ENCODE peak calls at places on chromosome 18, in eight cellular contexts. One of them, this sample, is unnamed.

GRCh38 chr18:48889115-48889941 is 61.4 kb downstream of the SMAD7 start:
- DNase-seq in CD4-positive, alpha-beta T cell: no peak
- DNase-seq in astrocyte of the hippocampus: peak; percentile 55
- DNase-seq in AG09319: no peak
- DNase-seq in EH: no peak
- DNase-seq in DMS153: no peak
- DNase-seq in lung: no peak
- DNase-seq in caudate nucleus: no peak
- DNase-seq in this sample: no peak

GRCh38 chr18:77108001-77108692 is 24.4 kb downstream of the MBP start:
- DNase-seq in DMS153: no peak
- DNase-seq in EH: peak; percentile 93
- DNase-seq in caudate nucleus: peak; percentile 30
- DNase-seq in lung: no peak
- DNase-seq in AG09319: no peak
- DNase-seq in astrocyte of the hippocampus: peak; percentile 86
- DNase-seq in CD4-positive, alpha-beta T cell: no peak
- DNase-seq in this sample: no peak

GRCh38 chr18:41324934-41325333 is 630.1 kb upstream of the PIK3C3 start:
- DNase-seq in EH: no peak
- DNase-seq in AG09319: no peak
- DNase-seq in DMS153: no peak
- DNase-seq in astrocyte of the hippocampus: no peak
- DNase-seq in CD4-positive, alpha-beta T cell: no peak
- DNase-seq in caudate nucleus: no peak
- DNase-seq in lung: no peak
- DNase-seq in this sample: no peak

GRCh38 chr18:45802814-45803492 is 22.5 kb upstream of the SIGLEC15 start:
- DNase-seq in CD4-positive, alpha-beta T cell: no peak
- DNase-seq in caudate nucleus: no peak
- DNase-seq in AG09319: peak; percentile 81
- DNase-seq in EH: peak; percentile 98
- DNase-seq in lung: no peak
- DNase-seq in astrocyte of the hippocampus: peak; percentile 92
- DNase-seq in DMS153: peak; percentile 11
- DNase-seq in this sample: peak; percentile 81

GRCh38 chr18:13725566-13726227 is 661 bp downstream of the FAM210A start:
- DNase-seq in lung: no peak
- DNase-seq in caudate nucleus: peak; percentile 42
- DNase-seq in DMS153: no peak
- DNase-seq in astrocyte of the hippocampus: no peak
- DNase-seq in CD4-positive, alpha-beta T cell: peak; percentile 1
- DNase-seq in AG09319: no peak
- DNase-seq in EH: peak; percentile 22
- DNase-seq in this sample: no peak

GRCh38 chr18:23067236-23067635 is 68.0 kb upstream of the CABLES1 start:
- DNase-seq in lung: no peak
- DNase-seq in caudate nucleus: no peak
- DNase-seq in astrocyte of the hippocampus: no peak
- DNase-seq in EH: peak; percentile 50
- DNase-seq in AG09319: no peak
- DNase-seq in CD4-positive, alpha-beta T cell: no peak
- DNase-seq in DMS153: no peak
- DNase-seq in this sample: no peak

GRCh38 chr18:53698907-53699306 is 525.6 kb downstream of the MBD2 start:
- DNase-seq in DMS153: peak; percentile 50
- DNase-seq in lung: peak; percentile 62
- DNase-seq in CD4-positive, alpha-beta T cell: no peak
- DNase-seq in AG09319: peak; percentile 5
- DNase-seq in caudate nucleus: peak; percentile 3
- DNase-seq in astrocyte of the hippocampus: peak; percentile 69
- DNase-seq in EH: peak; percentile 37
- DNase-seq in this sample: no peak

GRCh38 chr18:4236940-4237686 is 218.0 kb downstream of the DLGAP1 start:
- DNase-seq in EH: no peak
- DNase-seq in lung: no peak
- DNase-seq in DMS153: no peak
- DNase-seq in astrocyte of the hippocampus: no peak
- DNase-seq in CD4-positive, alpha-beta T cell: no peak
- DNase-seq in AG09319: no peak
- DNase-seq in caudate nucleus: no peak
- DNase-seq in this sample: no peak

GRCh38 chr18:62107881-62108280 is 79.0 kb downstream of the PIGN start:
- DNase-seq in lung: no peak
- DNase-seq in EH: no peak
- DNase-seq in CD4-positive, alpha-beta T cell: no peak
- DNase-seq in caudate nucleus: no peak
- DNase-seq in astrocyte of the hippocampus: no peak
- DNase-seq in DMS153: no peak
- DNase-seq in AG09319: no peak
- DNase-seq in this sample: no peak

GRCh38 chr18:35491689-35492077 is 6.1 kb downstream of the INO80C start:
- DNase-seq in DMS153: no peak
- DNase-seq in caudate nucleus: no peak
- DNase-seq in astrocyte of the hippocampus: no peak
- DNase-seq in AG09319: no peak
- DNase-seq in lung: no peak
- DNase-seq in EH: no peak
- DNase-seq in CD4-positive, alpha-beta T cell: no peak
- DNase-seq in this sample: no peak

GRCh38 chr18:28594034-28594433 is 417.1 kb upstream of the CDH2 start:
- DNase-seq in lung: no peak
- DNase-seq in EH: peak; percentile 11
- DNase-seq in CD4-positive, alpha-beta T cell: no peak
- DNase-seq in caudate nucleus: no peak
- DNase-seq in astrocyte of the hippocampus: no peak
- DNase-seq in AG09319: no peak
- DNase-seq in DMS153: no peak
- DNase-seq in this sample: no peak

GRCh38 chr18:55546873-55547704 is 40.9 kb downstream of the TCF4 start:
- DNase-seq in lung: no peak
- DNase-seq in DMS153: no peak
- DNase-seq in astrocyte of the hippocampus: peak; percentile 87
- DNase-seq in AG09319: peak; percentile 10
- DNase-seq in EH: peak; percentile 77
- DNase-seq in caudate nucleus: no peak
- DNase-seq in CD4-positive, alpha-beta T cell: no peak
- DNase-seq in this sample: no peak

GRCh38 chr18:59740131-59740530 is 42.9 kb upstream of the CCBE1 start:
- DNase-seq in DMS153: no peak
- DNase-seq in EH: no peak
- DNase-seq in AG09319: no peak
- DNase-seq in lung: no peak
- DNase-seq in CD4-positive, alpha-beta T cell: no peak
- DNase-seq in caudate nucleus: no peak
- DNase-seq in astrocyte of the hippocampus: no peak
- DNase-seq in this sample: no peak

GRCh38 chr18:13541621-13542519 is 184.5 kb downstream of the FAM210A start:
- DNase-seq in lung: no peak
- DNase-seq in AG09319: no peak
- DNase-seq in EH: no peak
- DNase-seq in astrocyte of the hippocampus: no peak
- DNase-seq in caudate nucleus: no peak
- DNase-seq in DMS153: no peak
- DNase-seq in CD4-positive, alpha-beta T cell: no peak
- DNase-seq in this sample: no peak

GRCh38 chr18:33201509-33201926 is 239.0 kb downstream of the CCDC178 start:
- DNase-seq in astrocyte of the hippocampus: peak; percentile 68
- DNase-seq in EH: no peak
- DNase-seq in CD4-positive, alpha-beta T cell: no peak
- DNase-seq in AG09319: no peak
- DNase-seq in DMS153: no peak
- DNase-seq in lung: no peak
- DNase-seq in caudate nucleus: peak; percentile 63
- DNase-seq in this sample: no peak

GRCh38 chr18:67266246-67266570 is 250.3 kb downstream of the DSEL start:
- DNase-seq in DMS153: no peak
- DNase-seq in caudate nucleus: no peak
- DNase-seq in EH: no peak
- DNase-seq in astrocyte of the hippocampus: no peak
- DNase-seq in CD4-positive, alpha-beta T cell: no peak
- DNase-seq in AG09319: no peak
- DNase-seq in lung: no peak
- DNase-seq in this sample: no peak

GRCh38 chr18:62928316-62928715 is 213.0 kb downstream of the PHLPP1 start:
- DNase-seq in lung: no peak
- DNase-seq in astrocyte of the hippocampus: peak; percentile 15
- DNase-seq in EH: peak; percentile 54
- DNase-seq in DMS153: no peak
- DNase-seq in CD4-positive, alpha-beta T cell: no peak
- DNase-seq in caudate nucleus: no peak
- DNase-seq in AG09319: no peak
- DNase-seq in this sample: no peak

GRCh38 chr18:36296591-36297418 is 708 bp upstream of the FHOD3 start:
- DNase-seq in caudate nucleus: peak; percentile 58
- DNase-seq in EH: peak; percentile 85
- DNase-seq in CD4-positive, alpha-beta T cell: no peak
- DNase-seq in astrocyte of the hippocampus: peak; percentile 94
- DNase-seq in AG09319: peak; percentile 66
- DNase-seq in lung: peak; percentile 36
- DNase-seq in DMS153: no peak
- DNase-seq in this sample: no peak

GRCh38 chr18:44552706-44553105 is 128.0 kb upstream of the SETBP1 start:
- DNase-seq in astrocyte of the hippocampus: no peak
- DNase-seq in EH: no peak
- DNase-seq in CD4-positive, alpha-beta T cell: no peak
- DNase-seq in AG09319: no peak
- DNase-seq in caudate nucleus: no peak
- DNase-seq in lung: no peak
- DNase-seq in DMS153: no peak
- DNase-seq in this sample: peak; percentile 77

GRCh38 chr18:66792466-66792865 is 188.6 kb upstream of the CDH19 start:
- DNase-seq in astrocyte of the hippocampus: peak; percentile 10
- DNase-seq in CD4-positive, alpha-beta T cell: no peak
- DNase-seq in EH: no peak
- DNase-seq in AG09319: no peak
- DNase-seq in caudate nucleus: no peak
- DNase-seq in DMS153: no peak
- DNase-seq in lung: no peak
- DNase-seq in this sample: no peak

GRCh38 chr18:74316257-74317180 is 880 bp downstream of the C18orf63 start:
- DNase-seq in DMS153: no peak
- DNase-seq in AG09319: peak; percentile 64
- DNase-seq in caudate nucleus: no peak
- DNase-seq in lung: no peak
- DNase-seq in astrocyte of the hippocampus: peak; percentile 88
- DNase-seq in EH: peak; percentile 93
- DNase-seq in CD4-positive, alpha-beta T cell: no peak
- DNase-seq in this sample: no peak

GRCh38 chr18:26190506-26190905 is 35.7 kb upstream of the TAF4B start:
- DNase-seq in AG09319: no peak
- DNase-seq in DMS153: no peak
- DNase-seq in lung: no peak
- DNase-seq in EH: no peak
- DNase-seq in CD4-positive, alpha-beta T cell: peak; percentile 33
- DNase-seq in astrocyte of the hippocampus: no peak
- DNase-seq in caudate nucleus: no peak
- DNase-seq in this sample: no peak

GRCh38 chr18:71849407-71849806 is 694.7 kb downstream of the CBLN2 start:
- DNase-seq in astrocyte of the hippocampus: no peak
- DNase-seq in DMS153: no peak
- DNase-seq in EH: no peak
- DNase-seq in lung: no peak
- DNase-seq in AG09319: no peak
- DNase-seq in caudate nucleus: no peak
- DNase-seq in CD4-positive, alpha-beta T cell: no peak
- DNase-seq in this sample: no peak

GRCh38 chr18:13461488-13461887 is 242.9 kb downstream of the LDLRAD4 start:
- DNase-seq in DMS153: no peak
- DNase-seq in lung: no peak
- DNase-seq in caudate nucleus: no peak
- DNase-seq in AG09319: no peak
- DNase-seq in EH: peak; percentile 13
- DNase-seq in CD4-positive, alpha-beta T cell: no peak
- DNase-seq in astrocyte of the hippocampus: no peak
- DNase-seq in this sample: no peak

GRCh38 chr18:61703508-61703907 is 189.3 kb downstream of the RNF152 start:
- DNase-seq in AG09319: peak; percentile 86
- DNase-seq in astrocyte of the hippocampus: no peak
- DNase-seq in EH: peak; percentile 83
- DNase-seq in caudate nucleus: no peak
- DNase-seq in CD4-positive, alpha-beta T cell: no peak
- DNase-seq in DMS153: no peak
- DNase-seq in lung: no peak
- DNase-seq in this sample: no peak

GRCh38 chr18:76564117-76564516 is 69.1 kb upstream of the ZNF516 start:
- DNase-seq in CD4-positive, alpha-beta T cell: no peak
- DNase-seq in astrocyte of the hippocampus: peak; percentile 60
- DNase-seq in DMS153: no peak
- DNase-seq in lung: no peak
- DNase-seq in caudate nucleus: peak; percentile 24
- DNase-seq in EH: peak; percentile 60
- DNase-seq in AG09319: no peak
- DNase-seq in this sample: no peak

GRCh38 chr18:45423664-45424063 is 191.6 kb upstream of the SLC14A2 start:
- DNase-seq in EH: no peak
- DNase-seq in astrocyte of the hippocampus: no peak
- DNase-seq in caudate nucleus: no peak
- DNase-seq in DMS153: peak; percentile 90
- DNase-seq in lung: no peak
- DNase-seq in AG09319: no peak
- DNase-seq in CD4-positive, alpha-beta T cell: no peak
- DNase-seq in this sample: no peak

GRCh38 chr18:80023173-80023572 is 11.1 kb upstream of the RBFA start:
- DNase-seq in lung: no peak
- DNase-seq in DMS153: no peak
- DNase-seq in CD4-positive, alpha-beta T cell: no peak
- DNase-seq in caudate nucleus: no peak
- DNase-seq in astrocyte of the hippocampus: no peak
- DNase-seq in AG09319: no peak
- DNase-seq in EH: no peak
- DNase-seq in this sample: no peak

GRCh38 chr18:23237524-23238151 is 102.4 kb downstream of the CABLES1 start:
- DNase-seq in DMS153: no peak
- DNase-seq in caudate nucleus: no peak
- DNase-seq in EH: peak; percentile 77
- DNase-seq in lung: peak; percentile 59
- DNase-seq in CD4-positive, alpha-beta T cell: peak; percentile 21
- DNase-seq in astrocyte of the hippocampus: peak; percentile 71
- DNase-seq in AG09319: no peak
- DNase-seq in this sample: no peak

GRCh38 chr18:13386891-13387801 is 168.6 kb downstream of the LDLRAD4 start:
- DNase-seq in DMS153: no peak
- DNase-seq in EH: no peak
- DNase-seq in AG09319: no peak
- DNase-seq in CD4-positive, alpha-beta T cell: no peak
- DNase-seq in lung: no peak
- DNase-seq in astrocyte of the hippocampus: no peak
- DNase-seq in caudate nucleus: no peak
- DNase-seq in this sample: no peak

GRCh38 chr18:40935423-40935822 is 1019.6 kb upstream of the PIK3C3 start:
- DNase-seq in CD4-positive, alpha-beta T cell: no peak
- DNase-seq in DMS153: no peak
- DNase-seq in lung: no peak
- DNase-seq in EH: peak; percentile 33
- DNase-seq in caudate nucleus: no peak
- DNase-seq in AG09319: no peak
- DNase-seq in astrocyte of the hippocampus: no peak
- DNase-seq in this sample: no peak

GRCh38 chr18:2293109-2293839 is 278.0 kb downstream of the METTL4 start:
- DNase-seq in CD4-positive, alpha-beta T cell: no peak
- DNase-seq in lung: no peak
- DNase-seq in AG09319: no peak
- DNase-seq in caudate nucleus: no peak
- DNase-seq in DMS153: no peak
- DNase-seq in astrocyte of the hippocampus: no peak
- DNase-seq in EH: no peak
- DNase-seq in this sample: no peak